ENCODE peak calls at places on chromosomes 1 and 21, in four cellular contexts. N is Panc1, R is epithelial cell of esophagus, E is foreskin fibroblast. V is an unnamed sample.

GRCh38 chr21:36126621-36127110 is 8.2 kb upstream of the CBR3 start:
- DNase-seq in N (no peak), R (peak), E (no peak), V (no peak)

GRCh38 chr1:21568809-21569385 is 59.7 kb downstream of the ALPL start:
- DNase-seq in N (no peak), R (no peak), E (no peak), V (no peak)

GRCh38 chr1:181396171-181396670 is 87.1 kb upstream of the CACNA1E start:
- DNase-seq in N (no peak), R (no peak), E (no peak), V (no peak)

GRCh38 chr1:175191654-175192053 is 922 bp downstream of the KIAA0040 start:
- DNase-seq in N (no peak), R (peak), E (peak), V (no peak)

GRCh38 chr21:27674037-27674436 is 707.1 kb upstream of the ADAMTS5 start:
- DNase-seq in N (no peak), R (peak), E (peak), V (peak)

GRCh38 chr1:22262583-22262982 is 119.7 kb upstream of the WNT4 start:
- DNase-seq in N (no peak), R (no peak), E (no peak), V (no peak)

GRCh38 chr21:16789636-16790035 is 723.2 kb upstream of the CXADR start:
- DNase-seq in N (no peak), R (no peak), E (no peak), V (no peak)

GRCh38 chr1:226991920-226992319 is 51.8 kb downstream of the COQ8A start:
- DNase-seq in N (no peak), R (no peak), E (no peak), V (no peak)

GRCh38 chr1:17155257-17155895 is 36.1 kb upstream of the PADI2 start:
- DNase-seq in N (no peak), R (no peak), E (no peak), V (no peak)

GRCh38 chr1:161166669-161167548 is 683 bp downstream of the PPOX start:
- DNase-seq in N (no peak), R (no peak), E (peak), V (no peak)

DNA sequence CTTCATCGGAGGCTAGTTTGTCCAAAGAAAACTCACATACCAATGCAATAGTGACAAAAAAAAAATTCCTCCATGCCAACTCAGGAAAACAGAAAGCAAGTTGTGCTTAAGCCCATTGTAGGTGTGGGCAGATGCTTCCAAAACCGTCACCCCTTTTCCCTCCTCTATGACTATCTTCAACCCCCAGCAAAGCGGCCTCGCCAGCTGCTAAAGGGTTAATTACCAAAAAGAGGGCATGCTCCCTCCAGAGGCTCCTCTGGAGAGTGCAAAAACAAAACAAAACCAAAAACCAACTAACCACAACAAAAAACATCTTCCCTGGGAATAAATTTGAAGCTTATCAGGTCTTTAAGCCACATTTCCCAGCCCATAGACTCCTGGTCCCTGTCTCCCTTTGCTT is 1.2 kb downstream of the LMOD1 start:
- DNase-seq in N (no peak), R (no peak), E (peak), V (no peak)
- H3K4me3 ChIP-seq in N (no peak), R (no peak), E (peak), V (no peak)

DNA sequence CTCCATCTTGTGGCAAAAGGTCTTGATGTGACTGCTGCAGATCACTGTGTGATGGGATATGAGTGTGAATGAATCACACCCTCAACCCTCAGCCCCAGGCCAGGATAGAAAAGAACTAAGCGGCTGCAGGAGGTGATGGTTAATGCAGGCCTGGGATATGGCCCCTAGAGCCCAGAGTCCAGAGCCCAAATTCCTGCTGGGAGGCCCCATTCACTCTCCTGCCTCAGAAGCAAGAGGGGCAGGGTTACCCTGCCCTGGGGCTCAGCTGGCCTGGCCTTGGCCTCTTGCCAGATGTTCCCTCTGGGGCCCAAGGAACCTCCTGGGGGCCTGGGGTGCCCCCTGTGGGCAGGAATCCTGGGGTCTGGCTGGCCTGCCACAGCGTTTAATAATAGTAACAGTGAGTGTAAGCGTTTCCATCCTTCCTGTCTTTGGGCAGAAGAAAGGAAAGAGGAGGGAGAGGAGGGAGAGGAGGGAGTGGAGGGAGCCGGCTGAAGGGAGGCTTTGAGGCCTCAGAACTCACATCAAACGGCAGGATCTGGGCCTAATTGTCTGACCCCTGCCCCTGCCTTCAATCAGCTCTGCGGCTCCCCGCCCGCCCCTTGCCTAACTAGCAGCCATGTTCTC is 26.2 kb downstream of the DMAP1 start:
- DNase-seq in N (no peak), R (peak), E (peak), V (no peak)
- TF ChIP-seq CTCF in N (no peak), R (no peak), E (peak), V (peak)

GRCh38 chr1:34762474-34763141 is 3.1 kb downstream of the GJB4 start:
- DNase-seq in N (no peak), R (peak), E (no peak), V (no peak)
- H3K4me3 ChIP-seq in N (no peak), R (no peak), E (no peak), V (no peak)

GRCh38 chr21:44462090-44462833 is 7.0 kb downstream of the LRRC3 start:
- DNase-seq in N (no peak), R (no peak), E (no peak), V (no peak)

GRCh38 chr21:44460441-44460755 is 5.1 kb downstream of the LRRC3 start:
- DNase-seq in N (no peak), R (no peak), E (no peak), V (no peak)

GRCh38 chr21:44461005-44461404 is 5.7 kb downstream of the LRRC3 start:
- DNase-seq in N (no peak), R (no peak), E (no peak), V (no peak)

GRCh38 chr21:44462834-44463200 is 7.5 kb downstream of the LRRC3 start:
- DNase-seq in N (no peak), R (no peak), E (no peak), V (no peak)

DNA sequence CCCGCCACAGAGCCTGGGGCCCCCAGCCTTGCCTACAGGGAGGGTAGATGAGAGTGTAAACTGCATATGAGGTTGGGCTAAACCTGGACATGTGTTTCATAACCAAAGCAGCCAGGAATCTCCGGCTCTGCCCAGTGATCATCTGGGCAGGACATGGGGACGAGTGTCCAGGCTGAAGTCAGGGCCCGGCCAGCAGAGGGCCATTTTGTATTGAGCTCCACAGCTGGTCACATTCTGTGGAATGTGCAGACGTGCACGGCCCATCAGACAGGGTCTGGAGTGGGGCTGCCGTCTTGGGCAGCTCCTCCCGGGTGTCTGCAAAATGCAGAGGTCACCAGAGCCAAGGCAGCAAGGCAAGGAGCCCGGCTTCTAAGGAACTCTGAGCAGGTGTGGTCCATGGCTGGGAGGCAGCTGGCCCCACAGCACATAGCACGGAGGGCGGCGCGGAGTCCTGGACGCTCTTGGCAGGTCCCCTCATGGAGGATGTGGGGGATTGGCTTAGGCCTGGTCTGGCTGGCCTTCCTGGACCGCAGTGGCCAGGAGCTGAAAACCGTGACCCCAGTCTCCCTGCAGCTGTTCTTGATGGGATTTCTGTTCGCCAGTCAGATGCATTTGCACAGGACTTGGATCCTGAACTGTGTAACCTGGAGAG is 6.3 kb downstream of the LRRC3 start:
- DNase-seq in N (no peak), R (no peak), E (peak), V (no peak)
- TF ChIP-seq CTCF in N (peak), R (no peak), E (no peak), V (no peak)

GRCh38 chr1:109793089-109793485 is 29.4 kb upstream of the EPS8L3 start:
- DNase-seq in N (no peak), R (no peak), E (no peak), V (no peak)

GRCh38 chr1:109793486-109794318 is 30.0 kb upstream of the EPS8L3 start:
- DNase-seq in N (no peak), R (peak), E (peak), V (peak)

GRCh38 chr1:109791495-109792040 is 27.8 kb upstream of the EPS8L3 start:
- DNase-seq in N (no peak), R (no peak), E (no peak), V (no peak)

GRCh38 chr1:109790735-109791494 is 27.2 kb upstream of the EPS8L3 start:
- DNase-seq in N (no peak), R (no peak), E (no peak), V (no peak)

DNA sequence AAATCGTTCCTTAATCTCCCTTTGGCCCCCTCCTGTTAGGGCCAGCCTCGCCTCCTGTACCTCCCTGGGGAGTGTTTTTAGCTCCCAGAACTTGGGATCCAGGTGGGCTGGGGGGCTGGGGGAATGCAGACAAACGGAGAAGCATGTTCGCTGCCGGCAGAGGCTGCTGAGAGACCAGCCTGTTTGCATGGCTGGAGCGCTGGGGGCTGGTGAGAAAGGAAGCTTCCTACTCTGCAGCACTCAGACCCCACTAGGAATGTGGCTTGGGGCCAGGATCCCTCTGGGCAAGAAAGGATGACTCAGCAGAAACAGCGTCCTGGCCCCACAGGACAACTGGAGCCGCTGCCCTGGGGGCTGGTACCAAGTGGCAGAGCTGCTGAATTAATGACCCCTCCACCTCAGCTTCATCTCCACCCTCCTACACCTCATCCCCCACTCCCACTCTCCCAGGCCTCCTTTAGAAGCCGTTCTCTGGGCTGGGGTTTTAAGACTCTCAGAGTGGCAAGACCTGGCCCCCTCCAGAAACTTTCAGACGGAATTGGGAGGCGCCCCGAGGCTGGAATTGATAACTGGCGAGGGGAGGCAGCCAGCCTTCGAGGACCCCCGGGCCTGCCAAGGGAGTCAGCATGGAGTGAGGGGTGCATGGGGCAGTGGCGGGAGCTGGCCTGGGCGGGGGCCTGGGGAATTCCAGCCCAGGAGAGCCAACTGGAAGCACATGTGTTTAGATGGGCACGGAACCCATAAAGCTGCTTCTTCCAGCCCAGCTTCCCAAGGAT is 28.5 kb upstream of the EPS8L3 start:
- DNase-seq in N (no peak), R (peak), E (peak), V (peak)
- H3K4me3 ChIP-seq in N (no peak), R (no peak), E (no peak), V (no peak)

GRCh38 chr1:99133759-99134158 is 129.1 kb upstream of the PLPPR5 start:
- DNase-seq in N (no peak), R (no peak), E (peak), V (no peak)

DNA sequence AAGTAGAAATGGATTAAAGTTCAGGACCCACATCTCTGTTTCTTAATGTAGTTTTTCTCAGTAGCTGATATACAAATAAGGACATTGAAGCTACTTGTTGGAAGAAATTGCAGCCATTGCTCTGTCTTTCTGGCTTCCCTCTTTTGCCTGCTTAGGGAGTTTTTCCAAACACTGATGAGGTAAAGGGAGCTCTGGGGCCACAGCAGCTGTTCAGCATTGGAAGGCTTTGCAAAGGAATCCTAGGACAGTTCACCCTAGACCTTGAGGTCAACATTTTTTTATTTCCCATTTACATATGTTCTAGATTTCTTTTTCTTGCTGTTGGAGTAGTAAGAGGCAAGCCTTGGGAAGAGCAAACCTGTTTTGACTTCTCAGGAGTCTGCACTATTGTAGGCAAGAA is 126.9 kb upstream of the PLPPR5 start:
- DNase-seq in N (no peak), R (no peak), E (no peak), V (no peak)
- TF ChIP-seq CTCF in N (no peak), R (no peak), E (no peak), V (no peak)

GRCh38 chr1:84944767-84945486 is 51.9 kb upstream of the LPAR3 start:
- DNase-seq in N (peak), R (peak), E (peak), V (peak)
- H3K4me3 ChIP-seq in N (peak), R (no peak), E (peak), V (peak)

GRCh38 chr1:167520711-167521206 is 2.4 kb upstream of the CD247 start:
- DNase-seq in N (no peak), R (no peak), E (no peak), V (no peak)
- TF ChIP-seq CTCF in N (peak), R (no peak), E (no peak), V (no peak)

GRCh38 chr1:223837687-223838086 is 8.1 kb downstream of the TP53BP2 start:
- DNase-seq in N (no peak), R (no peak), E (no peak), V (no peak)
- H3K4me3 ChIP-seq in N (no peak), R (no peak), E (no peak), V (no peak)

V was measured in astrocyte of the cerebellum.